ENCODE peak calls at places on chromosomes 1 and 21, in eight cellular contexts. L is heart right ventricle; V is tibial nerve; E is CD8-positive, alpha-beta T cell; X is endothelial cell of umbilical vein; T is fibroblast of lung; K is transverse colon; G is right atrium auricular region. R is an unnamed sample.

GRCh38 chr21:36783612-36784383 is 84.9 kb downstream of the SIM2 start:
- DNase-seq in X (peak; percentile 16), T (peak; percentile 93), G (no peak), V (no peak), E (no peak), K (no peak), L (no peak), R (no peak)

GRCh38 chr1:212119397-212119837 is 83.9 kb downstream of the DTL start:
- DNase-seq in T (no peak), E (no peak), L (peak; percentile 51), V (no peak), G (peak; percentile 64), K (no peak), X (no peak), R (no peak)

GRCh38 chr1:52668711-52669110 is 29.4 kb downstream of the COA7 start:
- DNase-seq in V (no peak), K (no peak), G (no peak), X (no peak), T (peak; percentile 39), E (no peak), L (no peak), R (no peak)

GRCh38 chr1:91745649-91746383 is 140.1 kb downstream of the TGFBR3 start:
- DNase-seq in T (no peak), L (no peak), V (no peak), X (peak; percentile 42), E (no peak), K (no peak), G (no peak), R (no peak)

GRCh38 chr1:116403506-116404136 is 30.6 kb downstream of the ATP1A1 start:
- DNase-seq in G (no peak), V (no peak), T (no peak), L (no peak), X (no peak), K (no peak), E (no peak), R (no peak)

GRCh38 chr1:27418326-27418761 is 25.9 kb downstream of the GPR3 start:
- DNase-seq in T (peak; percentile 95), E (peak; percentile 18), K (peak; percentile 64), V (peak; percentile 61), X (peak; percentile 65), G (no peak), L (peak; percentile 62), R (no peak)

GRCh38 chr21:42340187-42340586 is 10.6 kb downstream of the TFF2 start:
- DNase-seq in X (no peak), T (no peak), G (no peak), L (no peak), E (no peak), K (no peak), V (no peak), R (no peak)

GRCh38 chr1:210587547-210587946 is 258.8 kb downstream of the HHAT start:
- DNase-seq in G (no peak), K (no peak), L (no peak), X (no peak), T (peak; percentile 82), V (no peak), E (no peak), R (peak; percentile 50)

GRCh38 chr21:28615276-28615675 is 377.4 kb downstream of the LTN1 start:
- DNase-seq in K (no peak), E (no peak), X (no peak), L (no peak), V (no peak), G (no peak), T (peak; percentile 91), R (no peak)

GRCh38 chr1:207848234-207848633 is 62.7 kb downstream of the CD34 start:
- DNase-seq in T (peak; percentile 65), E (no peak), L (peak; percentile 57), G (peak; percentile 84), K (peak; percentile 86), V (peak; percentile 60), X (peak; percentile 90), R (peak; percentile 83)

GRCh38 chr1:3803905-3804626 is 7.8 kb upstream of the LRRC47 start:
- DNase-seq in T (peak; percentile 29), V (no peak), X (no peak), L (no peak), K (no peak), G (no peak), E (no peak), R (no peak)

GRCh38 chr1:87956072-87956471 is 627.4 kb downstream of the LMO4 start:
- DNase-seq in K (no peak), T (peak; percentile 99), V (no peak), X (peak; percentile 4), G (peak; percentile 69), E (no peak), L (no peak), R (no peak)

GRCh38 chr1:44775930-44776748 is 799 bp downstream of the RPS8 start:
- DNase-seq in V (no peak), L (no peak), E (peak; percentile 49), X (peak; percentile 36), K (peak; percentile 42), T (no peak), G (no peak), R (no peak)

GRCh38 chr1:203465146-203465798 is 10.3 kb upstream of the PRELP start:
- DNase-seq in X (no peak), V (peak; percentile 84), L (no peak), T (no peak), G (peak; percentile 74), E (no peak), K (peak; percentile 45), R (no peak)

GRCh38 chr1:8349961-8350360 is 32.0 kb downstream of the SLC45A1 start:
- DNase-seq in E (no peak), T (no peak), X (no peak), G (peak; percentile 79), L (peak; percentile 59), K (no peak), V (no peak), R (peak; percentile 55)

GRCh38 chr1:8025061-8025670 is 943 bp downstream of the ERRFI1 start:
- DNase-seq in K (no peak), E (no peak), G (no peak), T (peak; percentile 32), L (no peak), X (no peak), V (no peak), R (no peak)

GRCh38 chr1:153727463-153728304 is at the start of gene INTS3:
- DNase-seq in V (peak; percentile 98), G (peak; percentile 100), T (peak; percentile 100), E (peak; percentile 97), L (peak; percentile 99), K (peak; percentile 100), X (peak; percentile 100), R (peak; percentile 100)
- TF ChIP-seq CTCF in V (peak; percentile 10), G (no peak), T (no peak), E (no peak), L (no peak), K (no peak), X (no peak), R (peak; percentile 12)

GRCh38 chr1:20199840-20200239 is 13.5 kb upstream of the PLA2G2C start:
- DNase-seq in K (no peak), G (no peak), L (no peak), X (no peak), E (no peak), V (no peak), T (no peak), R (no peak)

GRCh38 chr1:20200966-20201365 is 14.6 kb upstream of the PLA2G2C start:
- DNase-seq in T (no peak), V (no peak), K (no peak), E (no peak), X (no peak), G (no peak), L (no peak), R (no peak)

GRCh38 chr1:20198296-20198695 is 12.0 kb upstream of the PLA2G2C start:
- DNase-seq in X (no peak), G (no peak), E (no peak), V (no peak), L (no peak), T (no peak), K (no peak), R (no peak)

GRCh38 chr1:20198918-20199317 is 12.6 kb upstream of the PLA2G2C start:
- DNase-seq in T (no peak), K (no peak), E (no peak), G (no peak), X (no peak), L (no peak), V (no peak), R (no peak)

GRCh38 chr1:20199410-20199809 is 13.1 kb upstream of the PLA2G2C start:
- DNase-seq in V (no peak), L (no peak), K (peak; percentile 42), E (no peak), G (no peak), T (no peak), X (no peak), R (no peak)
- H3K27ac ChIP-seq in V (no peak overlapping the region), L (no peak overlapping the region), K (no peak overlapping the region), E (no peak overlapping the region), G (no peak overlapping the region), T (no peak overlapping the region), X (no peak overlapping the region), R (no peak overlapping the region)

GRCh38 chr1:40862008-40862863 is at the start of gene CITED4:
- DNase-seq in E (peak; percentile 97), K (peak; percentile 95), X (peak; percentile 94), T (peak; percentile 81), L (peak; percentile 97), V (peak; percentile 95), G (peak; percentile 94), R (peak; percentile 95)

GRCh38 chr1:40861227-40862003 is 748 bp downstream of the CITED4 start:
- DNase-seq in L (peak; percentile 61), E (peak; percentile 44), G (no peak), X (no peak), V (no peak), K (peak; percentile 44), T (peak; percentile 58), R (peak; percentile 88)

GRCh38 chr1:40859017-40859416 is 3.1 kb downstream of the CITED4 start:
- DNase-seq in L (no peak), X (no peak), V (no peak), G (no peak), K (no peak), E (no peak), T (no peak), R (no peak)

GRCh38 chr1:40857737-40858136 is 4.4 kb downstream of the CITED4 start:
- DNase-seq in X (no peak), G (no peak), E (no peak), L (no peak), V (no peak), T (no peak), K (no peak), R (no peak)

DNA sequence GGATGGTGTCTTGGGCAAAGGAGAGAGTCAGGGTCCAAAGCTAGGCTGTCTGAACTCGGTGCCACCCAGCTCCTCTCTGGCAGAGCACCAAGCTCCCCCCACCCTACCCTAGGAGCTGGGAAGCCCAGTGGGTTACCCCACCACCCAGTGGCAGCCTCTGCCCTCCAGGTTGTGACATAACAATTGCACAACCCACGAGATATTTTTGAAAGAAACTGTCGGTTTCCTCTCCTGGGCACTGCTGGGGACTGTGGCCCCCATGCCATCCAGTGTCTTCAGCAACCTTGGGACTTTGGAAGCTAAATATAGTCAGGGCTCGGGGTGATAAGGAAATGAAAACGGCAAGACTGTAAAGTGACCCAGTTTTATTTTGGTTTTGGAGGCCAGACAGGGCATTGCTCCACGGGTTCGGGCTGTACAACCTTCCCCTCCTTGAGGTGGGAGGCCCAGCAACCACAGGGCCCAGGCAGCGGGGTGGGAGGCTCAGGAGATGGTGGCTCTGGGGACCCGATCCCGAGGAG is 1.4 kb downstream of the CITED4 start:
- DNase-seq in L (no peak), V (peak; percentile 14), K (no peak), E (no peak), X (no peak), G (no peak), T (no peak), R (no peak)
- H3K4me3 ChIP-seq in L (peak overlapping the region; percentile 79), V (peak overlapping the region; percentile 84), K (peak overlapping the region; percentile 83), E (peak overlapping the region; percentile 37), X (peak overlapping the region; percentile 27), G (peak overlapping the region; percentile 58), T (peak overlapping the region; percentile 48), R (peak overlapping the region; percentile 33)

GRCh38 chr1:89870998-89871397 is 50.2 kb downstream of the LRRC8D start:
- DNase-seq in G (no peak), X (no peak), E (no peak), K (no peak), T (no peak), L (no peak), V (no peak), R (no peak)
- TF ChIP-seq CTCF in G (no peak), X (no peak), E (no peak), K (no peak), T (no peak), L (no peak), V (no peak), R (no peak)

R was measured in left lung.